ENCODE peak calls at places on chromosomes 16 and 17, in five cellular contexts. K, H, U, G and N are unnamed samples.

GRCh38 chr17:44257815-44258750 is 9.9 kb downstream of the SLC4A1 start:
- DNase-seq in K (peak; percentile 35), U (no peak), H (no peak), G (no peak), N (no peak)

GRCh38 chr16:88314991-88315542 is 67.7 kb upstream of the ZNF469 start:
- DNase-seq in G (no peak), U (no peak), H (no peak), K (no peak), N (no peak)

GRCh38 chr17:55814377-55814776 is 63.5 kb downstream of the PCTP start:
- DNase-seq in G (no peak), U (peak; percentile 2), H (no peak), K (no peak), N (no peak)

GRCh38 chr16:76837872-76838271 is 353.1 kb upstream of the MON1B start:
- DNase-seq in U (no peak), H (no peak), K (no peak), G (no peak), N (no peak)

GRCh38 chr17:33014751-33015150 is 23.1 kb downstream of the SPACA3 start:
- DNase-seq in G (no peak), U (no peak), K (no peak), H (no peak), N (no peak)

GRCh38 chr17:8185580-8186445 is 4.2 kb downstream of the BORCS6 start:
- DNase-seq in H (peak; percentile 83), U (peak; percentile 78), G (peak; percentile 72), K (peak; percentile 89), N (peak; percentile 86)

GRCh38 chr16:61370564-61370963 is 665.7 kb downstream of the CDH8 start:
- DNase-seq in U (no peak), G (no peak), H (no peak), K (no peak), N (no peak)

GRCh38 chr17:12549499-12549901 is 116.2 kb upstream of the MYOCD start:
- DNase-seq in G (peak; percentile 20), K (no peak), U (peak; percentile 8), H (no peak), N (peak; percentile 15)

GRCh38 chr17:79997004-79997673 is 38.5 kb downstream of the TBC1D16 start:
- DNase-seq in K (no peak), H (peak; percentile 65), U (no peak), G (no peak), N (no peak)

GRCh38 chr16:15404792-15405191 is 9.2 kb downstream of the MPV17L start:
- DNase-seq in G (no peak), U (peak; percentile 33), H (no peak), K (no peak), N (no peak)

GRCh38 chr17:51356084-51356410 is 95.7 kb downstream of the UTP18 start:
- DNase-seq in G (no peak), U (no peak), H (no peak), K (peak; percentile 36), N (no peak)

GRCh38 chr17:57902800-57903759 is 52.1 kb downstream of the CUEDC1 start:
- DNase-seq in G (peak; percentile 85), K (no peak), U (peak; percentile 87), H (no peak), N (peak; percentile 82)

GRCh38 chr17:20944014-20944905 is 98.6 kb downstream of the USP22 start:
- DNase-seq in H (no peak), U (no peak), K (peak; percentile 63), G (no peak), N (no peak)

GRCh38 chr17:78925234-78925633 is at the start of gene TIMP2:
- DNase-seq in U (peak; percentile 93), K (peak; percentile 99), G (peak; percentile 89), H (peak; percentile 46), N (peak; percentile 82)

GRCh38 chr16:21203155-21203797 is 8.1 kb downstream of the ZP2 start:
- DNase-seq in G (no peak), K (no peak), H (no peak), U (no peak), N (no peak)

GRCh38 chr16:84052071-84052622 is 9.6 kb upstream of the SLC38A8 start:
- DNase-seq in G (no peak), H (no peak), U (no peak), K (no peak), N (no peak)

GRCh38 chr17:70905796-70906195 is 736.5 kb downstream of the KCNJ2 start:
- DNase-seq in K (no peak), H (no peak), G (peak; percentile 100), U (peak; percentile 100), N (peak; percentile 97)

GRCh38 chr17:77444653-77445029 is 303.9 kb downstream of the SEC14L1 start:
- DNase-seq in H (no peak), U (peak; percentile 83), G (peak; percentile 68), K (no peak), N (peak; percentile 89)

GRCh38 chr16:63385714-63386113 is 1349.5 kb upstream of the CDH8 start:
- DNase-seq in U (no peak), G (no peak), K (peak; percentile 2), H (no peak), N (no peak)

GRCh38 chr16:88854306-88855111 is 2.2 kb downstream of the GALNS start:
- DNase-seq in H (peak; percentile 8), K (peak; percentile 84), U (no peak), G (no peak), N (no peak)

GRCh38 chr16:26859086-26859485 is 207.6 kb upstream of the C16orf82 start:
- DNase-seq in U (no peak), H (no peak), K (no peak), G (no peak), N (no peak)

GRCh38 chr16:88345031-88345942 is 37.5 kb upstream of the ZNF469 start:
- DNase-seq in K (peak; percentile 43), U (no peak), G (no peak), H (no peak), N (no peak)

GRCh38 chr17:348692-349425 is 3.7 kb downstream of the RPH3AL start:
- DNase-seq in K (no peak), U (no peak), H (no peak), G (no peak), N (no peak)

GRCh38 chr17:59829217-59830006 is 63.3 kb downstream of the TUBD1 start:
- DNase-seq in U (peak; percentile 98), H (no peak), K (no peak), G (peak; percentile 98), N (peak; percentile 91)

GRCh38 chr17:59827721-59828477 is 64.8 kb downstream of the TUBD1 start:
- DNase-seq in G (no peak), U (no peak), H (no peak), K (no peak), N (no peak)

GRCh38 chr17:59826741-59827453 is 65.8 kb downstream of the TUBD1 start:
- DNase-seq in U (no peak), K (no peak), G (no peak), H (no peak), N (no peak)

GRCh38 chr17:59828478-59828760 is 64.3 kb downstream of the TUBD1 start:
- DNase-seq in K (no peak), G (no peak), H (no peak), U (no peak), N (no peak)

DNA sequence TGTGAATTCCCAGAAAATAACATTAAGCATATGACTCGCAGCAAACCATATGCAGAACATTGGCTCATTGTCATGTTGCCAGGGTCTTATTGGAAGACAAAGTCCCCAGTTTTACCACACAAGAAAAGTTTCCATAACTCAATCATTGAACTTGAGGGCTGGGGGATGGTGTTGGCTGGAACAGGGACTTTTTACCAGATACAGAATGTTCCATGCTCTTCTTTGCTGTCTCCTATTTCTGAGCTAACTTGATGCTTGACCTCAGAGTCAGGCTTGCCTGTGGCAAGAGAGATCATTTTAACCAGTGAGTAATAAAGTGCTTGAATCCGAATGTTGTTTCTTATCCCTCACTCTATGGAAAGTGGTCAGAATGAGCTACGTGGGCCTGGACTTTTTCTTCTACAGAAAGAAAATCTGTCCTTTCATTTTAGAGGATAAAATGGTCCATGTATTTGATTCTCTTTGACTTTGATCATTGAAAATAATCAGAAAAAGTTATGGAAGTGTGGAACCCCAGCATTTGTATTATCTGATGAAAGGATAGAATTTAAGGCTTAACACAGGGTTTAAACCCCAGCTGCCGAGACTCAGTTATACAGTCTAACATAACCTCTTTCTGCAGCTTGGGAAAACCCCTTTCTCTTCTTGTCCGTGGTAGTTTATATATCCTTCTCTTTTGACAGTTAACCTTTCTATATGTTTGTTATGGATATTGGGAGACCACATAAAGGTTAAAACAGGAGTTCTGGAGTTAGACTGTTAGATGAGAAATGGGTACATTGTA is 67.0 kb downstream of the TUBD1 start:
- DNase-seq in G (peak; percentile 82), U (peak; percentile 83), H (no peak), K (no peak), N (peak; percentile 88)
- H3K4me3 ChIP-seq in G (no peak overlapping the region), U (no peak overlapping the region), H (no peak overlapping the region), K (no peak overlapping the region), N (no peak overlapping the region)

DNA sequence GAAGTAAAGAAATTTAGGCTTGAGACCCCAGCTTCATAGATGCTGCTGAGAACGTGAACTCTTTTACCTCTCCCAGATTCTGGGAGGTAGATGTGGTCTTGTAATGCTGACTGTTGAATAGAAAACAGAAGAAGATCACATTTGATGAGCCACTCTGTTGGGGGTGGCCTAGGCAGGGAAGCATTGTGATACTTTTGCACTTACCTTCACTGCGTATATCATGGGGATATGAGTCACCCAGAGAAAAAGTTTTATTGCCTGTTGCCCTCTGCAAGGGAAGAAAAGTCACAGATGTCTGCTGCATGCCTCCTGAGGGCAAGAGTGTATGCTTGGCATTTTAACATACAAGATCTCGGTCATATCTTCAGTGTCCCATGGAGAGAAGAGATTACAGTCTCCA is 365.4 kb downstream of the SNX29 start:
- DNase-seq in H (no peak), U (no peak), G (no peak), K (no peak), N (peak; percentile 33)
- H3K4me3 ChIP-seq in H (no peak overlapping the region), U (no peak overlapping the region), G (no peak overlapping the region), K (no peak overlapping the region), N (no peak overlapping the region)

GRCh38 chr16:86516618-86517003 is 6.3 kb downstream of the FOXF1 start:
- DNase-seq in U (no peak), G (no peak), H (no peak), K (peak; percentile 79), N (peak; percentile 38)
- H3K4me3 ChIP-seq in U (no peak overlapping the region), G (no peak overlapping the region), H (no peak overlapping the region), K (no peak overlapping the region), N (no peak overlapping the region)

DNA sequence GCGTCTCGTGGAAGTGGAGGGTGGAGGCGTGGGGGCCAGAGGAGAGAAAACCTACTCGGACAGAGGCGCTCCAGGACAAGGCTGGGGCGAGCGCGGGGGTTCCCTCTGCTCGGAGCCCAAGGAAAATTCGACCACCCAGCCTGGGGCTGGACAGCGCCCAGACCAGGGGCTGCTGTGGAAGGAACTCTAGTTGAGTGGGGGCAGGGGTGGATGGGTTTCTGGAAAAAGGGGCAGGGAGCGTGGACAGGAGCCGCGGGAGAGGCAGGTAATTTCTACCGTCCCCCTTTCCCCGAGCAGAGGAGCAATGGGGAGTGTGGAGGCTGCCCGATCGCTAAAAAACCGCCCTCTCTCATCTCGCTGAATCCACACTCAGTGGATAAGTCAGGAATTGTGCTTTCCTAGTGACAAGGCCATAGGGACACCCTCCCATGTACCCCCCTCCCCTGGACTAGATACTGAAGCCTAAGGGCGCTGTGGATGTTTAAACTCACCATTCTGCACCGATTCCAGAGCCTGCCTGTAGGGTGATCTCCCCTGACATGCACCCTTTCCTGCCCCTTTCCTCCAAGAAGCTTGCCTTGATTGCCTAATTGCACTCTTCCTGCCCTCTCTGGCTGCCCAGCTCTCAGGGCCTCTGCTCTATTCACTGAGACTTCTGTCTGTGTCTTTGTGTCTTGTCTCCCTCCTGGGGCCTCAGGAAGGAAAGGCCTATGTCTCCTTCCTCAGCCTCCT is 90.7 kb upstream of the TMEM97 start:
- DNase-seq in H (no peak), G (peak; percentile 13), K (peak; percentile 69), U (no peak), N (no peak)
- H3K4me3 ChIP-seq in H (no peak overlapping the region), G (peak overlapping the region; percentile 42), K (peak overlapping the region; percentile 75), U (peak overlapping the region; percentile 32), N (peak overlapping the region; percentile 45)